ENCODE peak calls at places on chromosomes 4 and X, in six cellular contexts. N is HepG2, T is GM12878, F is K562, Y is H1, E is SK-N-SH. Z is an unnamed sample.

GRCh38 chr4:118931791-118932190 is 43.1 kb downstream of the SYNPO2 start:
- DNase-seq in N (no peak), T (no peak), F (no peak), Y (no peak), E (no peak), Z (no peak)

GRCh38 chrX:18010251-18010650 is 149.2 kb upstream of the RAI2 start:
- DNase-seq in N (no peak), T (no peak), F (no peak), Y (no peak), E (no peak), Z (no peak)

GRCh38 chr4:732480-732879 is 26.8 kb downstream of the PCGF3 start:
- DNase-seq in N (no peak), T (no peak), F (no peak), Y (no peak), E (no peak), Z (no peak)

GRCh38 chr4:1984406-1985191 is 24.2 kb downstream of the NELFA start:
- DNase-seq in N (no peak), T (no peak), F (no peak), Y (no peak), E (peak), Z (no peak)

GRCh38 chr4:176193898-176194297 is 1.5 kb downstream of the SPATA4 start:
- DNase-seq in N (no peak), T (no peak), F (no peak), Y (no peak), E (no peak), Z (no peak)

GRCh38 chr4:7323872-7324650 is 110.7 kb downstream of the PSAPL1 start:
- DNase-seq in N (peak), T (no peak), F (no peak), Y (no peak), E (no peak), Z (no peak)

GRCh38 chr4:107689912-107690587 is 30.0 kb downstream of the PAPSS1 start:
- DNase-seq in N (peak), T (no peak), F (no peak), Y (no peak), E (no peak), Z (no peak)

GRCh38 chr4:158299459-158300007 is 89.2 kb downstream of the TMEM144 start:
- DNase-seq in N (peak), T (no peak), F (no peak), Y (no peak), E (peak), Z (no peak)

GRCh38 chrX:15043538-15043937 is 170.3 kb downstream of the MOSPD2 start:
- DNase-seq in N (no peak), T (peak), F (no peak), Y (no peak), E (no peak), Z (no peak)

GRCh38 chr4:177108708-177109107 is 201.0 kb upstream of the NEIL3 start:
- DNase-seq in N (no peak), T (no peak), F (no peak), Y (no peak), E (no peak), Z (no peak)

GRCh38 chr4:149790172-149790907 is 25.3 kb downstream of the IQCM start:
- DNase-seq in N (no peak), T (no peak), F (no peak), Y (no peak), E (no peak), Z (no peak)

GRCh38 chrX:35115205-35115604 is 172.6 kb downstream of the FAM47B start:
- DNase-seq in N (no peak), T (no peak), F (no peak), Y (no peak), E (no peak), Z (no peak)

GRCh38 chrX:137031517-137032377 is 2.0 kb downstream of the GPR101 start:
- DNase-seq in N (no peak), T (peak), F (peak), Y (no peak), E (peak), Z (peak)

GRCh38 chr4:28250646-28251045 is 1390.0 kb downstream of the STIM2 start:
- DNase-seq in N (no peak), T (no peak), F (no peak), Y (no peak), E (no peak), Z (no peak)

GRCh38 chrX:71181558-71181909 is 36.9 kb downstream of the NLGN3 start:
- DNase-seq in N (no peak), T (no peak), F (peak), Y (no peak), E (peak), Z (no peak)

GRCh38 chr4:31467781-31468180 is 747.6 kb downstream of the PCDH7 start:
- DNase-seq in N (no peak), T (no peak), F (no peak), Y (no peak), E (no peak), Z (no peak)

GRCh38 chr4:185244763-185245162 is 35.4 kb downstream of the SNX25 start:
- DNase-seq in N (no peak), T (no peak), F (no peak), Y (no peak), E (peak), Z (no peak)

GRCh38 chr4:127782025-127782274 is 172 bp upstream of the HSPA4L start:
- DNase-seq in N (no peak), T (peak), F (peak), Y (peak), E (peak), Z (peak)

GRCh38 chrX:65407157-65407626 is 127.4 kb downstream of the LAS1L start:
- DNase-seq in N (no peak), T (no peak), F (no peak), Y (no peak), E (no peak), Z (no peak)

GRCh38 chrX:38652934-38653442 is 91.6 kb downstream of the TSPAN7 start:
- DNase-seq in N (no peak), T (no peak), F (peak), Y (no peak), E (no peak), Z (no peak)

GRCh38 chr4:48017108-48017527 is 546 bp downstream of the NIPAL1 start:
- DNase-seq in N (no peak), T (no peak), F (peak), Y (no peak), E (peak), Z (no peak)

GRCh38 chrX:121114691-121115090 is 67.3 kb downstream of the GLUD2 start:
- DNase-seq in N (no peak), T (no peak), F (no peak), Y (no peak), E (no peak), Z (no peak)

GRCh38 chr4:40719008-40719623 is 30.6 kb upstream of the NSUN7 start:
- DNase-seq in N (peak), T (peak), F (no peak), Y (no peak), E (peak), Z (no peak)

GRCh38 chr4:13219971-13220370 is 264.2 kb downstream of the RAB28 start:
- DNase-seq in N (no peak), T (no peak), F (no peak), Y (no peak), E (no peak), Z (no peak)

GRCh38 chr4:85928775-85929585 is 430.9 kb downstream of the MAPK10 start:
- DNase-seq in N (peak), T (peak), F (no peak), Y (no peak), E (no peak), Z (no peak)

GRCh38 chrX:43707812-43708548 is 51.9 kb downstream of the MAOA start:
- DNase-seq in N (no peak), T (no peak), F (no peak), Y (no peak), E (no peak), Z (no peak)

GRCh38 chr4:26452565-26453531 is 37.4 kb downstream of the CCKAR start:
- DNase-seq in N (no peak), T (no peak), F (no peak), Y (no peak), E (peak), Z (no peak)

GRCh38 chr4:146477054-146477453 is 44.7 kb downstream of the SLC10A7 start:
- DNase-seq in N (no peak), T (no peak), F (no peak), Y (no peak), E (no peak), Z (no peak)

GRCh38 chr4:77734928-77735327 is 84.2 kb downstream of the CNOT6L start:
- DNase-seq in N (peak), T (peak), F (peak), Y (peak), E (no peak), Z (peak)

GRCh38 chr4:139603576-139604387 is 47.8 kb upstream of the SETD7 start:
- DNase-seq in N (peak), T (peak), F (peak), Y (no peak), E (peak), Z (peak)

GRCh38 chr4:156390599-156391296 is 437.1 kb upstream of the CTSO start:
- DNase-seq in N (no peak), T (no peak), F (no peak), Y (no peak), E (no peak), Z (no peak)

GRCh38 chr4:21126113-21126512 is 425.9 kb downstream of the PACRGL start:
- DNase-seq in N (no peak), T (no peak), F (no peak), Y (no peak), E (peak), Z (no peak)

GRCh38 chr4:166816901-166817300 is 417.4 kb downstream of the SPOCK3 start:
- DNase-seq in N (no peak), T (no peak), F (no peak), Y (no peak), E (no peak), Z (no peak)

GRCh38 chr4:150255610-150256580 is 177.7 kb downstream of the DCLK2 start:
- DNase-seq in N (no peak), T (no peak), F (no peak), Y (no peak), E (no peak), Z (no peak)

GRCh38 chrX:50114113-50114512 is 86.7 kb downstream of the AKAP4 start:
- DNase-seq in N (peak), T (no peak), F (no peak), Y (no peak), E (no peak), Z (no peak)
- TF ChIP-seq GABPA in N (no peak), T (no peak), F (no peak), Y (no peak), E (no peak), Z (no peak)

GRCh38 chrX:40073439-40074054 is 24.2 kb downstream of the BCOR start:
- DNase-seq in N (no peak), T (no peak), F (no peak), Y (no peak), E (no peak), Z (no peak)
- TF ChIP-seq GABPA in N (no peak), T (no peak), F (no peak), Y (no peak), E (no peak), Z (no peak)

GRCh38 chr4:110787781-110788180 is 164.9 kb upstream of the PITX2 start:
- DNase-seq in N (no peak), T (no peak), F (no peak), Y (no peak), E (no peak), Z (no peak)
- TF ChIP-seq GABPA in N (no peak), T (no peak), F (no peak), Y (no peak), E (no peak), Z (no peak)

DNA sequence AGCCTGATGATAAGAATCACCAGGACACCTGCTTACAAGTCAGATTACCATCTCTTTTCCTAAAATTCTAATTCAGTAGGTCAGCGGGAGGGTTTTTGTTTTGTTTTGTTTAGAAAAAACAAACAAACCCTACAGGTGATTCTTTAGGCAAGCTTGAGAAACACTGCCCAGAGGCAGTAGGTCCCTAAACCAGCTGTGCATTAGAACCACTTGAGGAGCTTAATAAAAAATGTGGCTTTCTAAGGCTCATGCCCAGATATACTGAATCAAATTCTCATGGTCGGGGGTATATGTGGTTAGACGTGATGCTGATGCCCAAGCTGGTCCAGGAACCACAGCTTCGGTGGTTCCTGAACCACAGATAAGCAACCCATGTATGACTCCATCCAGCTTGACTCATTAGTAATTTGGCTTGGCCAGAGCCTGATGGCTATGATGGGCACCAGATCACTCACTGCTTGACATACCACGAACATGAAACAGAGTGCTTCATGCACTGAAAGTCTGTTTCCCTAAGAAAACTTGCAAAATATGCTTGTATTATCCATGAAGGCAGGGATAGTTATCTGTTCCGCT is 338.1 kb upstream of the F9 start:
- DNase-seq in N (no peak), T (no peak), F (no peak), Y (no peak), E (no peak), Z (no peak)
- TF ChIP-seq GABPA in N (no peak), T (no peak), F (no peak), Y (no peak), E (no peak), Z (no peak)

GRCh38 chr4:173492315-173492714 is 37.7 kb downstream of the HAND2 start:
- DNase-seq in N (no peak), T (no peak), F (no peak), Y (no peak), E (no peak), Z (no peak)

GRCh38 chr4:173490817-173491518 is 39.1 kb downstream of the HAND2 start:
- DNase-seq in N (peak), T (no peak), F (no peak), Y (no peak), E (no peak), Z (peak)

GRCh38 chr4:173498023-173498422 is 32.0 kb downstream of the HAND2 start:
- DNase-seq in N (no peak), T (no peak), F (no peak), Y (no peak), E (no peak), Z (no peak)

GRCh38 chr4:173493041-173493440 is 37.0 kb downstream of the HAND2 start:
- DNase-seq in N (no peak), T (no peak), F (no peak), Y (no peak), E (no peak), Z (no peak)

GRCh38 chr4:173494013-173494970 is 35.7 kb downstream of the HAND2 start:
- DNase-seq in N (peak), T (peak), F (peak), Y (peak), E (no peak), Z (peak)
- TF ChIP-seq GABPA in N (no peak), T (no peak), F (no peak), Y (no peak), E (no peak), Z (no peak)

GRCh38 chrX:10015711-10016515 is 48.8 kb downstream of the CLDN34 start:
- DNase-seq in N (no peak), T (no peak), F (peak), Y (no peak), E (peak), Z (no peak)
- TF ChIP-seq GABPA in N (no peak), T (no peak), F (no peak), Y (no peak), E (no peak), Z (no peak)

DNA sequence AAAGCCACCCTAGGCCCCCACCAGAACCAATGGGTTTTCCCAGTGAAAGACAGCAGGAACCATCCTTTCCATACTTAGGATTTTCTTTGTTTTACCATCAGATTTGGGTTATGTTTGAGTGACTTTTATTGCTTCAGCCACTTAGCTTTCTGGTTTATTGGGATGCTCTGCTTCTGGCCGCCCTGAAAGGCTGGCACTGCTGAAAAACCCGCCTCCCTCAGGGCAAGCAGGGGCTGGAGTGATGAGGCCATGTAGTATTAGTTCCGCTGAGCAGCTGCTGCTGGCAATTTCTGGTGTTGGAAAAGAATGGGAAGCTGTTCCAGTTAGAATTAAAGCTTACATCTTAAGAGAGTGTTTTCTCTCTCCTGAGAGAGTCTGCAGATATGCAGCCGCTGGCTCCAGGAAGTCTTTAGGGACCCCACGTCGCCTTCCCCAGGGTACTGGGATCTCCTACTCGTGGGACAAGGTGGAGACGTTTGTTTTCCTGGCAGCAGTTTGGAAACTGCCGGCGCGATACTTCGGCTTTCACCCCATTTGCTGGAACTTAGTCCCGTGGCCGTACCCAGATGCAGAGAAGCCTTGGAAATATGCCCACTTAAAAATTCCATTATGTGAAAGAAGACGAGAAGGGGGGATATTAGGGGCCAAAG is 72.4 kb downstream of the TMEM131L start:
- DNase-seq in N (no peak), T (no peak), F (no peak), Y (no peak), E (peak), Z (no peak)
- TF ChIP-seq GABPA in N (no peak), T (no peak), F (no peak), Y (no peak), E (no peak), Z (no peak)

DNA sequence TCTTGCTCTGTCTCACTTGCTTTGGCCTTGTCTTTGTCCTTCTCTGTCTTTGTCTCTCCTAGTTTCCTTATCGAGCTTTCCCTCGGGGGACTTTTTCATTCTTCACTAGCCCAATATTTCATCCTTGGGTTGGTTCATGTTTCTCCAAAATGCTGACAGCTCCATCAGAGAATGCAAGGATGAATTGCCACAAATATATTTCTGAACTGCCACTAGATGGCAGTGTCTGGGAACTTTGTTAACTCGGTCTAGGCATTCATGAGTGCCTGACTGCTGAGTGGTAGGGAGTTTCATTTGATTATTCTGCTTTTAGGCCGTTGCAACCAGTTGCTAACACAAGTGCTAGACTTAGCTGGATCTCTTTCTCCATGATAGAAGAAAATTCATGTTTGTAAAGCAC is 73.5 kb upstream of the RAP2C start:
- DNase-seq in N (peak), T (peak), F (peak), Y (no peak), E (peak), Z (no peak)
- TF ChIP-seq GABPA in N (no peak), T (no peak), F (no peak), Y (no peak), E (no peak), Z (no peak)